ENCODE peak calls at places on chromosomes 3 and 15, in four cellular contexts. R is HepG2, M is WTC11, Y is HEK293T. O is an unnamed sample.

GRCh38 chr15:84722628-84723027 is 6.7 kb upstream of the SEC11A start:
- DNase-seq in R (no peak), Y (no peak), M (no peak), O (no peak)

GRCh38 chr15:97692317-97693015 is 268.0 kb upstream of the ARRDC4 start:
- DNase-seq in Y (no peak), M (no peak), R (no peak), O (no peak)

GRCh38 chr15:99956022-99956775 is 223.0 kb upstream of the LYSMD4 start:
- DNase-seq in M (no peak), Y (no peak), R (no peak), O (no peak)

GRCh38 chr15:45640610-45641009 is 5.8 kb downstream of the SQOR start:
- DNase-seq in M (no peak), R (peak), Y (no peak), O (no peak)

GRCh38 chr3:189142527-189142926 is 29.2 kb upstream of the TPRG1 start:
- DNase-seq in M (no peak), R (no peak), Y (no peak), O (no peak)

GRCh38 chr3:164095279-164095678 is 983.0 kb downstream of the SI start:
- DNase-seq in Y (no peak), R (no peak), M (no peak), O (no peak)

GRCh38 chr15:99443768-99444446 is 121.9 kb upstream of the MEF2A start:
- DNase-seq in Y (no peak), R (no peak), M (no peak), O (no peak)

GRCh38 chr3:172334743-172335142 is 113.5 kb downstream of the GHSR start:
- DNase-seq in Y (no peak), M (no peak), R (no peak), O (no peak)

GRCh38 chr3:112888388-112889085 is 41.9 kb upstream of the CD200R1L start:
- DNase-seq in Y (no peak), R (no peak), M (no peak), O (no peak)

GRCh38 chr3:49110780-49111179 is 6.2 kb upstream of the QARS1 start:
- DNase-seq in M (no peak), Y (no peak), R (no peak), O (no peak)

GRCh38 chr3:152315623-152316022 is 46.9 kb downstream of the MBNL1 start:
- DNase-seq in M (no peak), R (no peak), Y (no peak), O (no peak)

GRCh38 chr3:15241341-15241740 is 35.3 kb downstream of the CAPN7 start:
- DNase-seq in M (peak), Y (no peak), R (no peak), O (peak)

GRCh38 chr3:32951410-32951811 is at the start of gene CCR4:
- DNase-seq in M (no peak), R (no peak), Y (no peak), O (peak)
- TF ChIP-seq ELF4 in M (no peak), R (no peak), Y (no peak), O (no peak)

GRCh38 chr15:78944669-78945407 is at the start of gene CTSH:
- DNase-seq in Y (peak), M (peak), R (peak), O (peak)

GRCh38 chr15:78944202-78944625 is 632 bp downstream of the CTSH start:
- DNase-seq in R (no peak), M (peak), Y (no peak), O (peak)

GRCh38 chr15:78946493-78946892 is 1.6 kb upstream of the CTSH start:
- DNase-seq in Y (no peak), R (no peak), M (no peak), O (no peak)

GRCh38 chr15:78942741-78943140 is 2.1 kb downstream of the CTSH start:
- DNase-seq in R (no peak), M (no peak), Y (no peak), O (no peak)

DNA sequence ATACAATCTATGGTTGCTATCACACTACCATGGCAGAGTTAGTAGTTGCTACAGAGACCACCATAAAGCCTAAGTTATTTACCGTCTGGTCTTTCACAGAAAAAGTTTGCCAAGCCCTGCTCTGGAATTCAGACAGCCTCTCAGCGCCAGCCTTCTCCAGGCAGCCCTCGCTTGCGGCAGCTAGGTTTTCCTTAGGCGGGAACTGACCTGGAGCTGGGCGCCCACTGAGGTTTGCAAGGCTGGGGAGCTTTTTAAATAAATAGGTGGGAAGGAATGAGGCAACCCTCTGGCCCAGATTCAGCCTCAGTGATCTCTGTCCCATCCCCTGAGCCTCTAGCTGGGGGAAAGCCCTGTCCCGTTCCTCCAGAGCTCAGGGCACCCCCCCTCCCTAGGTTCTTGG is 1.2 kb downstream of the CTSH start:
- DNase-seq in M (no peak), R (no peak), Y (no peak), O (no peak)
- TF ChIP-seq SP1 in M (no peak), R (no peak), Y (no peak), O (no peak)

DNA sequence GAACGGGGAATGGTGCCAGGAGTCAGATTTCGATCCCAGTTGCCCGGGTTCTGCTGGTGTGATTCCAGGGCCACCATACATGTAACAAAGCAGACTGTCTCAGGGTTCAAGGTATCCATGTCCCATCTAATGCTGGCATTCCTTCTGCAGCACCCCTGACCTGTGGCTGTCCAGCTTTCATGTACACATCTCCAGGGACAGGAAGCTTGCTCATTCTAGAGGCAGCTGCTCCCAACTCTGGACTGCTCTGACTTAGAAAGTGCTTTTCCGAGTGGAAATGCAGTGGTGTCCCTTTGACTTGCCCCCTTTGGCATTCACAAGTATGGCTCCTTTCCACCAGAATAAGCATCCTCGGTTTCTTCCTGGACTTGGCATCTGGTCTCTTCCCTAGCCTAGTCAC is 30.9 kb downstream of the PML start:
- DNase-seq in M (no peak), R (no peak), Y (no peak), O (no peak)
- TF ChIP-seq ELF4 in M (no peak), R (no peak), Y (no peak), O (no peak)

DNA sequence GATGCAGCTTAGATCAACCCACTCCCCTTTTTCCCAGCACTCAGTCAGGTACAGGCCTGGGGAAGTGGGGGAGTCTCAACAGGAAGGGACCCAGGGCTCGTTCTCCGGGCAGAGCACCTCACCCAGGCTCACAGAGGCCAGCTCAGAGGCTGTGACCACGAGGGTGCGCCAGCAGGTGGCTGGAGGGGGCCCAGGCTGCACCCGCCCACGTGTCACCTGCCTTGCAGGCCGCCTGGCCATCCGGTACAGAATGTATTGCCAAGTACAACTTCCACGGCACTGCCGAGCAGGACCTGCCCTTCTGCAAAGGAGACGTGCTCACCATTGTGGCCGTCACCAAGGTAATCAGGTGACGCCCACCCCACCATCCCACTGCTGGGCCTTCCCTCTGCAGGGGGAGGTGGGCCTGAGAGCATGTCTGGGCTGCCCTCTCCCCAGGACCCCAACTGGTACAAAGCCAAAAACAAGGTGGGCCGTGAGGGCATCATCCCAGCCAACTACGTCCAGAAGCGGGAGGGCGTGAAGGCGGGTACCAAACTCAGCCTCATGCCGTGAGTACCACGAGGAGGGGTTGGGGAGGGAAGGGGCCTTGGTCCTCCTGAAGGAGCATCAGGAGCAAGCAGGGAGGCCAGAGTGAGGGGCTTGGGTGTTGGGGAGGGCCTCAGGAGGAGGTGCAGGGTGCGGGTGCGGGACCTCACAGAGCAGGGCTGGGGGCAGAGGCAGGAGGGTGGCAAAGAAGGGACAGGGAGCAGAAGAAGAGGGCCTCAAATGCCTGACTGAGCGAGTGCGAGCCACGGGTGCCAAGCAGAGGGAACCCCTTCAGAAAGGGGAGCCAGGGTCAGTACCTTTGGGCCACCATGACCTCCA is 14.0 kb upstream of the LMAN1L start:
- DNase-seq in Y (no peak), R (no peak), M (no peak), O (no peak)
- TF ChIP-seq SP1 in Y (no peak), R (no peak), M (no peak), O (no peak)

DNA sequence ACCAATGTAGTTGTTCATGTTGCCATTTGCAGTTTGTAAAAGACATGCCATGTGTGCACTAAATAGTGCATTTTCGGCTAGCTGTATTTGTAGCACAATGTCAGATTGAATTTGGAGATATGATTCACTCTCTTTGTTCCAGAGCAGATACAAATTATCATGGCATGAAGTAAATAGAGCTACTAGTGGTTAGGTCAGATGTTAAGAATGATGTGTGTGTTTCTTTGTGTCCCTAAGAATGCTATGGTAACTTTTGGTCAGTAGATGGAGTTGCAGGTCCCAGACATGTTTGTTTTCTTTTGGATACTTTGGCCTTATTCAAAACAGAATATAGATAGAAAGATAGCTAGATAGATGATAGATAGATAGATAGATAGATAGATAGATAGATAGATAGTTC is 595.8 kb downstream of the NLGN1 start:
- DNase-seq in Y (peak), M (no peak), R (peak), O (no peak)
- TF ChIP-seq ELF4 in Y (no peak), M (no peak), R (no peak), O (no peak)

GRCh38 chr15:70195171-70195807 is 97.6 kb upstream of the TLE3 start:
- DNase-seq in R (no peak), M (no peak), Y (no peak), O (no peak)
- TF ChIP-seq SP1 in R (no peak), M (no peak), Y (no peak), O (no peak)